ENCODE peak calls at places on chromosomes 12 and 14, in seven cellular contexts. J is activated effector memory CD4-positive, alpha-beta T cell treated with Interleukin-2 at 50 U/mL for 16 hours; D is coronary artery; K is activated naive CD4-positive, alpha-beta T cell; P is AG08395; O is left ventricle myocardium inferior; U is NCI-H1092. S is an unnamed sample.

GRCh38 chr12:22231836-22232235 is 102.7 kb downstream of the ST8SIA1 start:
- DNase-seq in J (no peak), D (no peak), K (no peak), P (no peak), O (no peak), U (no peak), S (no peak)

GRCh38 chr14:68247867-68248266 is 428.3 kb downstream of the RAD51B start:
- DNase-seq in J (no peak), D (no peak), K (no peak), P (no peak), O (no peak), U (no peak), S (no peak)

GRCh38 chr14:57739543-57739942 is 126.3 kb downstream of the SLC35F4 start:
- DNase-seq in J (no peak), D (no peak), K (no peak), P (no peak), O (no peak), U (no peak), S (no peak)

GRCh38 chr14:24314377-24315193 is 3.3 kb downstream of the LTB4R start:
- DNase-seq in J (no peak), D (no peak), K (no peak), P (no peak), O (no peak), U (no peak), S (no peak)

GRCh38 chr12:67327466-67327865 is 58.3 kb downstream of the CAND1 start:
- DNase-seq in J (no peak), D (no peak), K (no peak), P (no peak), O (no peak), U (no peak), S (no peak)

GRCh38 chr12:128864516-128865186 is 11.4 kb downstream of the GLT1D1 start:
- DNase-seq in J (no peak), D (no peak), K (no peak), P (no peak), O (peak), U (no peak), S (no peak)

GRCh38 chr12:2997989-2998670 is 38.9 kb downstream of the TEAD4 start:
- DNase-seq in J (no peak), D (no peak), K (no peak), P (peak), O (no peak), U (no peak), S (no peak)

GRCh38 chr12:1419849-1420371 is 174.5 kb downstream of the FBXL14 start:
- DNase-seq in J (no peak), D (no peak), K (no peak), P (no peak), O (no peak), U (no peak), S (no peak)

GRCh38 chr12:85558684-85559083 is 277.5 kb downstream of the RASSF9 start:
- DNase-seq in J (no peak), D (no peak), K (no peak), P (no peak), O (no peak), U (no peak), S (no peak)

GRCh38 chr14:31927348-31927826 is 149.7 kb upstream of the ARHGAP5 start:
- DNase-seq in J (no peak), D (no peak), K (no peak), P (peak), O (peak), U (no peak), S (no peak)

GRCh38 chr14:89921346-89921745 is 33.2 kb downstream of the EFCAB11 start:
- DNase-seq in J (no peak), D (no peak), K (no peak), P (no peak), O (no peak), U (no peak), S (no peak)

S was measured in DMS 273 treated with DMSO at 0.1 percent for 48 hours.